ENCODE peak calls at places on chromosomes 2 and 18, in eight cellular contexts. T, J, V, E, G, S, Z and Q are unnamed samples.

GRCh38 chr2:20365249-20365817 is 14.7 kb upstream of the PUM2 start:
- DNase-seq in T (no peak), J (no peak), V (peak; percentile 51), E (peak; percentile 35), G (peak; percentile 63), S (no peak), Z (no peak), Q (no peak)

GRCh38 chr2:119981896-119982295 is 31.0 kb upstream of the EPB41L5 start:
- DNase-seq in T (no peak), J (no peak), V (no peak), E (no peak), G (no peak), S (no peak), Z (no peak), Q (no peak)

GRCh38 chr2:128498589-128498988 is 179.9 kb upstream of the HS6ST1 start:
- DNase-seq in T (no peak), J (no peak), V (no peak), E (no peak), G (no peak), S (no peak), Z (no peak), Q (no peak)

GRCh38 chr2:160294339-160294803 is 94.3 kb upstream of the ITGB6 start:
- DNase-seq in T (no peak), J (no peak), V (peak; percentile 84), E (peak; percentile 28), G (no peak), S (no peak), Z (peak; percentile 83), Q (peak; percentile 61)

GRCh38 chr2:45178854-45179253 is 169.6 kb upstream of the SIX2 start:
- DNase-seq in T (no peak), J (no peak), V (no peak), E (no peak), G (no peak), S (no peak), Z (no peak), Q (no peak)

GRCh38 chr18:59814872-59815271 is 84.9 kb upstream of the PMAIP1 start:
- DNase-seq in T (no peak), J (no peak), V (peak; percentile 83), E (no peak), G (no peak), S (no peak), Z (no peak), Q (no peak)

GRCh38 chr2:102059151-102059550 is 67.4 kb downstream of the IL1R2 start:
- DNase-seq in T (no peak), J (no peak), V (no peak), E (no peak), G (no peak), S (no peak), Z (no peak), Q (no peak)

GRCh38 chr2:136905779-136906178 is 140.4 kb downstream of the THSD7B start:
- DNase-seq in T (no peak), J (no peak), V (no peak), E (no peak), G (no peak), S (no peak), Z (no peak), Q (no peak)

GRCh38 chr18:70419526-70419925 is 130.7 kb downstream of the SOCS6 start:
- DNase-seq in T (no peak), J (no peak), V (no peak), E (no peak), G (no peak), S (no peak), Z (no peak), Q (no peak)

GRCh38 chr2:174888646-174889271 is 116.4 kb downstream of the CHN1 start:
- DNase-seq in T (peak; percentile 24), J (no peak), V (no peak), E (no peak), G (no peak), S (no peak), Z (no peak), Q (no peak)

GRCh38 chr2:86357392-86357963 is 20.1 kb upstream of the REEP1 start:
- DNase-seq in T (no peak), J (no peak), V (no peak), E (no peak), G (no peak), S (no peak), Z (no peak), Q (no peak)

GRCh38 chr2:236503100-236503499 is 66.5 kb upstream of the ACKR3 start:
- DNase-seq in T (no peak), J (no peak), V (no peak), E (no peak), G (no peak), S (no peak), Z (no peak), Q (no peak)

GRCh38 chr2:209933499-209934458 is 68.7 kb upstream of the RPE start:
- DNase-seq in T (no peak), J (no peak), V (peak; percentile 82), E (no peak), G (no peak), S (peak; percentile 76), Z (no peak), Q (no peak)

GRCh38 chr2:101204400-101205095 is 48.1 kb upstream of the CNOT11 start:
- DNase-seq in T (no peak), J (no peak), V (no peak), E (no peak), G (no peak), S (no peak), Z (no peak), Q (no peak)

GRCh38 chr2:20507166-20507692 is 60.4 kb downstream of the RHOB start:
- DNase-seq in T (no peak), J (no peak), V (no peak), E (no peak), G (peak; percentile 75), S (no peak), Z (peak; percentile 68), Q (no peak)

GRCh38 chr18:79630266-79631095 is 49.1 kb upstream of the CTDP1 start:
- DNase-seq in T (no peak), J (no peak), V (no peak), E (no peak), G (no peak), S (no peak), Z (no peak), Q (peak; percentile 67)

GRCh38 chr18:26185267-26185666 is 41.0 kb upstream of the TAF4B start:
- DNase-seq in T (no peak), J (no peak), V (no peak), E (no peak), G (no peak), S (no peak), Z (no peak), Q (no peak)

GRCh38 chr2:135984199-135985017 is 1.0 kb downstream of the DARS1 start:
- DNase-seq in T (no peak), J (no peak), V (no peak), E (no peak), G (peak; percentile 54), S (no peak), Z (no peak), Q (no peak)

GRCh38 chr2:69272803-69273471 is 114.1 kb downstream of the GFPT1 start:
- DNase-seq in T (no peak), J (no peak), V (no peak), E (no peak), G (no peak), S (no peak), Z (no peak), Q (no peak)

GRCh38 chr2:23077599-23077998 is 307.4 kb upstream of the KLHL29 start:
- DNase-seq in T (no peak), J (no peak), V (no peak), E (no peak), G (no peak), S (no peak), Z (no peak), Q (no peak)

GRCh38 chr2:17590342-17590911 is 49.9 kb downstream of the VSNL1 start:
- DNase-seq in T (no peak), J (no peak), V (no peak), E (no peak), G (no peak), S (peak; percentile 19), Z (no peak), Q (no peak)